ENCODE peak calls at places on chromosomes 1 and 21, in ten cellular contexts. F, R, A, K, W, V, D, L, T and M are unnamed samples.

GRCh38 chr21:41715649-41716321 is 51.1 kb downstream of the RIPK4 start:
- DNase-seq in F (no peak), R (no peak), A (peak; percentile 90), K (no peak), W (no peak), V (no peak), D (no peak), L (peak; percentile 93), T (no peak), M (no peak)

GRCh38 chr1:76012341-76013208 is 62.0 kb upstream of the ST6GALNAC3 start:
- DNase-seq in F (no peak), R (no peak), A (no peak), K (peak; percentile 20), W (no peak), V (no peak), D (no peak), L (no peak), T (no peak), M (no peak)

GRCh38 chr1:112957133-112957812 is 1.3 kb upstream of the SLC16A1 start:
- DNase-seq in F (peak; percentile 44), R (no peak), A (peak; percentile 90), K (no peak), W (peak; percentile 18), V (no peak), D (no peak), L (peak; percentile 88), T (no peak), M (no peak)

GRCh38 chr1:152630596-152630995 is 7.7 kb upstream of the LCE3A start:
- DNase-seq in F (no peak), R (no peak), A (no peak), K (no peak), W (no peak), V (no peak), D (no peak), L (no peak), T (no peak), M (no peak)

GRCh38 chr1:228836954-228837481 is 101.7 kb downstream of the RHOU start:
- DNase-seq in F (no peak), R (no peak), A (no peak), K (no peak), W (no peak), V (no peak), D (no peak), L (peak; percentile 64), T (no peak), M (no peak)

GRCh38 chr1:5638582-5638981 is 353.6 kb downstream of the NPHP4 start:
- DNase-seq in F (no peak), R (no peak), A (no peak), K (no peak), W (no peak), V (no peak), D (no peak), L (no peak), T (no peak), M (no peak)

GRCh38 chr1:33363470-33363861 is 42.6 kb upstream of the A3GALT2 start:
- DNase-seq in F (no peak), R (no peak), A (no peak), K (peak; percentile 72), W (peak; percentile 57), V (no peak), D (no peak), L (no peak), T (peak; percentile 72), M (peak; percentile 69)

GRCh38 chr1:117000142-117000541 is 1.4 kb upstream of the CD101 start:
- DNase-seq in F (no peak), R (no peak), A (no peak), K (no peak), W (no peak), V (no peak), D (no peak), L (no peak), T (no peak), M (no peak)

GRCh38 chr1:193190096-193190744 is 3.8 kb upstream of the B3GALT2 start:
- DNase-seq in F (no peak), R (no peak), A (no peak), K (no peak), W (no peak), V (no peak), D (no peak), L (no peak), T (no peak), M (no peak)

GRCh38 chr1:16167331-16168143 is 11.7 kb upstream of the EPHA2 start:
- DNase-seq in F (peak; percentile 40), R (no peak), A (no peak), K (peak; percentile 87), W (no peak), V (no peak), D (no peak), L (no peak), T (no peak), M (no peak)

GRCh38 chr1:219931033-219931432 is 2.7 kb upstream of the SLC30A10 start:
- DNase-seq in F (no peak), R (no peak), A (no peak), K (no peak), W (no peak), V (no peak), D (no peak), L (no peak), T (no peak), M (no peak)

GRCh38 chr1:25765910-25766645 is 33.9 kb upstream of the SELENON start:
- DNase-seq in F (no peak), R (no peak), A (no peak), K (no peak), W (no peak), V (no peak), D (peak; percentile 74), L (no peak), T (no peak), M (peak; percentile 88)

GRCh38 chr1:28682840-28683239 is 14.3 kb downstream of the GMEB1 start:
- DNase-seq in F (no peak), R (no peak), A (no peak), K (no peak), W (no peak), V (no peak), D (no peak), L (no peak), T (no peak), M (no peak)

GRCh38 chr1:20867847-20868246 is 80.7 kb upstream of the HP1BP3 start:
- DNase-seq in F (no peak), R (no peak), A (no peak), K (no peak), W (no peak), V (no peak), D (no peak), L (no peak), T (no peak), M (no peak)

GRCh38 chr1:26529655-26530539 is at the start of gene RPS6KA1:
- DNase-seq in F (peak; percentile 65), R (peak; percentile 84), A (peak; percentile 57), K (peak; percentile 78), W (peak; percentile 74), V (no peak), D (peak; percentile 77), L (peak; percentile 82), T (no peak), M (no peak)

GRCh38 chr1:24972257-24973242 is 42.5 kb upstream of the RUNX3 start:
- DNase-seq in F (no peak), R (peak; percentile 20), A (peak; percentile 34), K (no peak), W (no peak), V (no peak), D (no peak), L (peak; percentile 31), T (no peak), M (no peak)

GRCh38 chr1:63557365-63557987 is 34.2 kb downstream of the EFCAB7 start:
- DNase-seq in F (no peak), R (no peak), A (peak; percentile 11), K (peak; percentile 5), W (no peak), V (no peak), D (peak; percentile 2), L (no peak), T (no peak), M (no peak)

GRCh38 chr1:117682372-117682771 is 76.5 kb downstream of the TENT5C start:
- DNase-seq in F (no peak), R (no peak), A (no peak), K (no peak), W (no peak), V (no peak), D (no peak), L (no peak), T (no peak), M (no peak)